ENCODE peak calls at places on chromosome 11, in five cellular contexts. One of them, this sample, is unnamed.
A peak's percentile ranks its signal among the peaks of the same experiment; 100 is the strongest.

GRCh38 chr11:128341280-128341679 is 246.1 kb downstream of the ETS1 start:
- DNase-seq in SK-N-SH: no peak
- DNase-seq in CD4-positive, alpha-beta T cell: peak; percentile 71
- DNase-seq in suprapubic skin: no peak
- DNase-seq in glomerular endothelial cell: no peak
- DNase-seq in this sample: no peak

GRCh38 chr11:130737866-130738431 is 178.3 kb downstream of the SNX19 start:
- DNase-seq in suprapubic skin: no peak
- DNase-seq in glomerular endothelial cell: no peak
- DNase-seq in CD4-positive, alpha-beta T cell: no peak
- DNase-seq in SK-N-SH: peak; percentile 47
- DNase-seq in this sample: peak; percentile 64

GRCh38 chr11:126421243-126421642 is 65.8 kb downstream of the ST3GAL4 start:
- DNase-seq in CD4-positive, alpha-beta T cell: no peak
- DNase-seq in SK-N-SH: no peak
- DNase-seq in suprapubic skin: no peak
- DNase-seq in glomerular endothelial cell: no peak
- DNase-seq in this sample: no peak

GRCh38 chr11:131052367-131052766 is 136.1 kb upstream of the SNX19 start:
- DNase-seq in glomerular endothelial cell: no peak
- DNase-seq in suprapubic skin: no peak
- DNase-seq in CD4-positive, alpha-beta T cell: no peak
- DNase-seq in SK-N-SH: no peak
- DNase-seq in this sample: no peak

GRCh38 chr11:93133710-93134109 is 64.1 kb downstream of the SLC36A4 start:
- DNase-seq in SK-N-SH: no peak
- DNase-seq in suprapubic skin: no peak
- DNase-seq in CD4-positive, alpha-beta T cell: no peak
- DNase-seq in glomerular endothelial cell: no peak
- DNase-seq in this sample: no peak

GRCh38 chr11:2807801-2808241 is 77.8 kb downstream of the CDKN1C start:
- DNase-seq in glomerular endothelial cell: no peak
- DNase-seq in CD4-positive, alpha-beta T cell: peak; percentile 0
- DNase-seq in suprapubic skin: peak; percentile 76
- DNase-seq in SK-N-SH: no peak
- DNase-seq in this sample: no peak

GRCh38 chr11:121059605-121060004 is 35.7 kb downstream of the TBCEL start:
- DNase-seq in glomerular endothelial cell: no peak
- DNase-seq in SK-N-SH: no peak
- DNase-seq in suprapubic skin: no peak
- DNase-seq in CD4-positive, alpha-beta T cell: no peak
- DNase-seq in this sample: no peak

GRCh38 chr11:113690619-113691569 is 15.2 kb downstream of the TMPRSS5 start:
- DNase-seq in glomerular endothelial cell: no peak
- DNase-seq in CD4-positive, alpha-beta T cell: no peak
- DNase-seq in SK-N-SH: peak; percentile 80
- DNase-seq in suprapubic skin: no peak
- DNase-seq in this sample: no peak

GRCh38 chr11:298406-299065 is 790 bp downstream of the IFITM5 start:
- DNase-seq in SK-N-SH: no peak
- DNase-seq in suprapubic skin: peak; percentile 73
- DNase-seq in CD4-positive, alpha-beta T cell: no peak
- DNase-seq in glomerular endothelial cell: no peak
- DNase-seq in this sample: no peak

GRCh38 chr11:8928981-8929615 is 3.6 kb downstream of the C11orf16 start:
- DNase-seq in suprapubic skin: no peak
- DNase-seq in CD4-positive, alpha-beta T cell: no peak
- DNase-seq in glomerular endothelial cell: no peak
- DNase-seq in SK-N-SH: no peak
- DNase-seq in this sample: no peak

GRCh38 chr11:116733959-116734517 is 38.7 kb downstream of the BUD13 start:
- DNase-seq in suprapubic skin: no peak
- DNase-seq in CD4-positive, alpha-beta T cell: no peak
- DNase-seq in glomerular endothelial cell: no peak
- DNase-seq in SK-N-SH: no peak
- DNase-seq in this sample: no peak

GRCh38 chr11:99865951-99866350 is 821.1 kb upstream of the ARHGAP42 start:
- DNase-seq in glomerular endothelial cell: no peak
- DNase-seq in suprapubic skin: no peak
- DNase-seq in SK-N-SH: no peak
- DNase-seq in CD4-positive, alpha-beta T cell: no peak
- DNase-seq in this sample: no peak

GRCh38 chr11:118152552-118153471 is at the start of gene SCN4B:
- DNase-seq in SK-N-SH: peak; percentile 94
- DNase-seq in glomerular endothelial cell: no peak
- DNase-seq in CD4-positive, alpha-beta T cell: no peak
- DNase-seq in suprapubic skin: no peak
- DNase-seq in this sample: no peak

GRCh38 chr11:125933030-125933813 is 12.6 kb upstream of the VSIG10L2 start:
- DNase-seq in suprapubic skin: no peak
- DNase-seq in glomerular endothelial cell: no peak
- DNase-seq in SK-N-SH: no peak
- DNase-seq in CD4-positive, alpha-beta T cell: no peak
- DNase-seq in this sample: no peak

GRCh38 chr11:111852103-111852502 is 19.3 kb downstream of the ALG9 start:
- DNase-seq in SK-N-SH: no peak
- DNase-seq in glomerular endothelial cell: no peak
- DNase-seq in CD4-positive, alpha-beta T cell: no peak
- DNase-seq in suprapubic skin: no peak
- DNase-seq in this sample: no peak

GRCh38 chr11:131637469-131638175 is 267.2 kb downstream of the NTM start:
- DNase-seq in SK-N-SH: no peak
- DNase-seq in CD4-positive, alpha-beta T cell: no peak
- DNase-seq in suprapubic skin: no peak
- DNase-seq in glomerular endothelial cell: no peak
- DNase-seq in this sample: no peak

GRCh38 chr11:83694191-83694905 is 408.2 kb upstream of the CCDC90B start:
- DNase-seq in suprapubic skin: no peak
- DNase-seq in SK-N-SH: no peak
- DNase-seq in CD4-positive, alpha-beta T cell: no peak
- DNase-seq in glomerular endothelial cell: no peak
- DNase-seq in this sample: no peak

GRCh38 chr11:95242202-95242989 is 11.4 kb upstream of the SESN3 start:
- DNase-seq in suprapubic skin: no peak
- DNase-seq in SK-N-SH: no peak
- DNase-seq in glomerular endothelial cell: no peak
- DNase-seq in CD4-positive, alpha-beta T cell: no peak
- DNase-seq in this sample: no peak

GRCh38 chr11:133814588-133814987 is 30.7 kb downstream of the SPATA19 start:
- DNase-seq in CD4-positive, alpha-beta T cell: no peak
- DNase-seq in glomerular endothelial cell: no peak
- DNase-seq in SK-N-SH: peak; percentile 69
- DNase-seq in suprapubic skin: no peak
- DNase-seq in this sample: no peak

GRCh38 chr11:71498091-71498490 is 29.0 kb upstream of the KRTAP5-7 start:
- DNase-seq in glomerular endothelial cell: no peak
- DNase-seq in SK-N-SH: no peak
- DNase-seq in suprapubic skin: no peak
- DNase-seq in CD4-positive, alpha-beta T cell: no peak
- DNase-seq in this sample: no peak

GRCh38 chr11:17906436-17906835 is 106.4 kb downstream of the SERGEF start:
- DNase-seq in suprapubic skin: no peak
- DNase-seq in SK-N-SH: peak; percentile 62
- DNase-seq in CD4-positive, alpha-beta T cell: no peak
- DNase-seq in glomerular endothelial cell: no peak
- DNase-seq in this sample: no peak

GRCh38 chr11:91981995-91982394 is 242.6 kb upstream of the FAT3 start:
- DNase-seq in SK-N-SH: no peak
- DNase-seq in CD4-positive, alpha-beta T cell: no peak
- DNase-seq in suprapubic skin: no peak
- DNase-seq in glomerular endothelial cell: no peak
- DNase-seq in this sample: no peak

GRCh38 chr11:134261626-134262488 is 8.5 kb downstream of the ACAD8 start:
- DNase-seq in CD4-positive, alpha-beta T cell: peak; percentile 24
- DNase-seq in suprapubic skin: peak; percentile 54
- DNase-seq in SK-N-SH: peak; percentile 66
- DNase-seq in glomerular endothelial cell: no peak
- DNase-seq in this sample: no peak

GRCh38 chr11:46278387-46279173 is 1.1 kb downstream of the CREB3L1 start:
- DNase-seq in SK-N-SH: peak; percentile 77
- DNase-seq in suprapubic skin: no peak
- DNase-seq in glomerular endothelial cell: no peak
- DNase-seq in CD4-positive, alpha-beta T cell: peak; percentile 22
- DNase-seq in this sample: no peak

GRCh38 chr11:48307760-48308386 is 1.9 kb downstream of the OR4S1 start:
- DNase-seq in CD4-positive, alpha-beta T cell: peak; percentile 59
- DNase-seq in glomerular endothelial cell: peak; percentile 36
- DNase-seq in suprapubic skin: no peak
- DNase-seq in SK-N-SH: peak; percentile 45
- DNase-seq in this sample: peak; percentile 2

GRCh38 chr11:80593981-80594380 is 1153.2 kb upstream of the TENM4 start:
- DNase-seq in CD4-positive, alpha-beta T cell: no peak
- DNase-seq in suprapubic skin: no peak
- DNase-seq in glomerular endothelial cell: peak; percentile 77
- DNase-seq in SK-N-SH: no peak
- DNase-seq in this sample: peak; percentile 89

GRCh38 chr11:26070981-26071380 is 260.9 kb upstream of the ANO3 start:
- DNase-seq in suprapubic skin: no peak
- DNase-seq in CD4-positive, alpha-beta T cell: no peak
- DNase-seq in SK-N-SH: no peak
- DNase-seq in glomerular endothelial cell: no peak
- DNase-seq in this sample: no peak

GRCh38 chr11:59943996-59944395 is 5.8 kb downstream of the OOSP1 start:
- DNase-seq in suprapubic skin: no peak
- DNase-seq in SK-N-SH: no peak
- DNase-seq in glomerular endothelial cell: no peak
- DNase-seq in CD4-positive, alpha-beta T cell: no peak
- DNase-seq in this sample: no peak

GRCh38 chr11:119103793-119104192 is 2.1 kb upstream of the DPAGT1 start:
- DNase-seq in CD4-positive, alpha-beta T cell: no peak
- DNase-seq in SK-N-SH: no peak
- DNase-seq in glomerular endothelial cell: no peak
- DNase-seq in suprapubic skin: no peak
- DNase-seq in this sample: no peak

GRCh38 chr11:61477126-61477525 is 31.4 kb upstream of the LRRC10B start:
- DNase-seq in glomerular endothelial cell: no peak
- DNase-seq in SK-N-SH: no peak
- DNase-seq in suprapubic skin: no peak
- DNase-seq in CD4-positive, alpha-beta T cell: no peak
- DNase-seq in this sample: no peak

GRCh38 chr11:129295746-129296145 is 79.9 kb upstream of the BARX2 start:
- DNase-seq in SK-N-SH: no peak
- DNase-seq in glomerular endothelial cell: no peak
- DNase-seq in suprapubic skin: no peak
- DNase-seq in CD4-positive, alpha-beta T cell: no peak
- DNase-seq in this sample: no peak

GRCh38 chr11:60870733-60871377 is 3.5 kb downstream of the ZP1 start:
- DNase-seq in SK-N-SH: no peak
- DNase-seq in glomerular endothelial cell: no peak
- DNase-seq in suprapubic skin: peak; percentile 48
- DNase-seq in CD4-positive, alpha-beta T cell: no peak
- DNase-seq in this sample: no peak

GRCh38 chr11:808427-809286 is 1.1 kb upstream of the RPLP2 start:
- DNase-seq in CD4-positive, alpha-beta T cell: no peak
- DNase-seq in glomerular endothelial cell: no peak
- DNase-seq in SK-N-SH: peak; percentile 88
- DNase-seq in suprapubic skin: no peak
- DNase-seq in this sample: no peak